ENCODE peak calls at places on chromosomes 4 and X, in four cellular contexts. One of them, this sample, is unnamed.
A peak's percentile ranks its signal among the peaks of the same experiment; 100 is the strongest.

GRCh38 chrX:45669715-45670360 is 469.2 kb upstream of the DIPK2B start:
- DNase-seq in neural crest cell: no peak
- DNase-seq in activated CD4-positive, alpha-beta T cell treated with anti-CD3 and anti-CD28 coated beads, Interleukin-2, amount 10 ng/mL, durations not matched to agents 7 days and 5 days: no peak
- DNase-seq in HEK293T: no peak
- DNase-seq in this sample: no peak

GRCh38 chr4:154018659-154019058 is 229.8 kb upstream of the SFRP2 start:
- DNase-seq in HEK293T: no peak
- DNase-seq in neural crest cell: peak; percentile 33
- DNase-seq in activated CD4-positive, alpha-beta T cell treated with anti-CD3 and anti-CD28 coated beads, Interleukin-2, amount 10 ng/mL, durations not matched to agents 7 days and 5 days: peak; percentile 8
- DNase-seq in this sample: no peak

GRCh38 chrX:13778916-13779315 is 38.0 kb downstream of the GPM6B start:
- DNase-seq in neural crest cell: no peak
- DNase-seq in activated CD4-positive, alpha-beta T cell treated with anti-CD3 and anti-CD28 coated beads, Interleukin-2, amount 10 ng/mL, durations not matched to agents 7 days and 5 days: no peak
- DNase-seq in HEK293T: no peak
- DNase-seq in this sample: no peak

GRCh38 chr4:142547974-142548373 is 298.1 kb downstream of the INPP4B start:
- DNase-seq in HEK293T: no peak
- DNase-seq in activated CD4-positive, alpha-beta T cell treated with anti-CD3 and anti-CD28 coated beads, Interleukin-2, amount 10 ng/mL, durations not matched to agents 7 days and 5 days: no peak
- DNase-seq in neural crest cell: no peak
- DNase-seq in this sample: no peak

GRCh38 chr4:2417765-2418651 is at the start of gene ZFYVE28:
- DNase-seq in activated CD4-positive, alpha-beta T cell treated with anti-CD3 and anti-CD28 coated beads, Interleukin-2, amount 10 ng/mL, durations not matched to agents 7 days and 5 days: no peak
- DNase-seq in neural crest cell: no peak
- DNase-seq in HEK293T: peak; percentile 44
- DNase-seq in this sample: no peak

GRCh38 chrX:107025538-107025937 is 25.5 kb upstream of the MORC4 start:
- DNase-seq in activated CD4-positive, alpha-beta T cell treated with anti-CD3 and anti-CD28 coated beads, Interleukin-2, amount 10 ng/mL, durations not matched to agents 7 days and 5 days: no peak
- DNase-seq in neural crest cell: no peak
- DNase-seq in HEK293T: peak; percentile 50
- DNase-seq in this sample: peak; percentile 4

GRCh38 chr4:67883463-67883862 is 339 bp downstream of the TMPRSS11D start:
- DNase-seq in HEK293T: no peak
- DNase-seq in activated CD4-positive, alpha-beta T cell treated with anti-CD3 and anti-CD28 coated beads, Interleukin-2, amount 10 ng/mL, durations not matched to agents 7 days and 5 days: no peak
- DNase-seq in neural crest cell: no peak
- DNase-seq in this sample: no peak

GRCh38 chr4:82223715-82224114 is 150.1 kb downstream of the HNRNPD start:
- DNase-seq in HEK293T: no peak
- DNase-seq in neural crest cell: no peak
- DNase-seq in activated CD4-positive, alpha-beta T cell treated with anti-CD3 and anti-CD28 coated beads, Interleukin-2, amount 10 ng/mL, durations not matched to agents 7 days and 5 days: peak; percentile 51
- DNase-seq in this sample: no peak

GRCh38 chr4:100246697-100247096 is 56.4 kb upstream of the DDIT4L start:
- DNase-seq in neural crest cell: no peak
- DNase-seq in activated CD4-positive, alpha-beta T cell treated with anti-CD3 and anti-CD28 coated beads, Interleukin-2, amount 10 ng/mL, durations not matched to agents 7 days and 5 days: no peak
- DNase-seq in HEK293T: no peak
- DNase-seq in this sample: no peak

GRCh38 chr4:165208741-165209388 is 1.5 kb downstream of the KLHL2 start:
- DNase-seq in HEK293T: no peak
- DNase-seq in activated CD4-positive, alpha-beta T cell treated with anti-CD3 and anti-CD28 coated beads, Interleukin-2, amount 10 ng/mL, durations not matched to agents 7 days and 5 days: no peak
- DNase-seq in neural crest cell: no peak
- DNase-seq in this sample: no peak

GRCh38 chrX:154002215-154002719 is 17.4 kb downstream of the IRAK1 start:
- DNase-seq in neural crest cell: no peak
- DNase-seq in activated CD4-positive, alpha-beta T cell treated with anti-CD3 and anti-CD28 coated beads, Interleukin-2, amount 10 ng/mL, durations not matched to agents 7 days and 5 days: peak; percentile 55
- DNase-seq in HEK293T: no peak
- DNase-seq in this sample: no peak

GRCh38 chr4:65658117-65658516 is 12.2 kb downstream of the EPHA5 start:
- DNase-seq in HEK293T: no peak
- DNase-seq in neural crest cell: no peak
- DNase-seq in activated CD4-positive, alpha-beta T cell treated with anti-CD3 and anti-CD28 coated beads, Interleukin-2, amount 10 ng/mL, durations not matched to agents 7 days and 5 days: no peak
- DNase-seq in this sample: no peak

GRCh38 chr4:96260071-96260682 is 420.3 kb downstream of the PDHA2 start:
- DNase-seq in activated CD4-positive, alpha-beta T cell treated with anti-CD3 and anti-CD28 coated beads, Interleukin-2, amount 10 ng/mL, durations not matched to agents 7 days and 5 days: no peak
- DNase-seq in neural crest cell: no peak
- DNase-seq in HEK293T: no peak
- DNase-seq in this sample: peak; percentile 31

GRCh38 chrX:147910607-147911006 is 1.1 kb upstream of the FMR1 start:
- DNase-seq in neural crest cell: no peak
- DNase-seq in activated CD4-positive, alpha-beta T cell treated with anti-CD3 and anti-CD28 coated beads, Interleukin-2, amount 10 ng/mL, durations not matched to agents 7 days and 5 days: no peak
- DNase-seq in HEK293T: no peak
- DNase-seq in this sample: no peak

GRCh38 chr4:173990879-173991231 is 292.6 kb downstream of the FBXO8 start:
- DNase-seq in neural crest cell: no peak
- DNase-seq in HEK293T: no peak
- DNase-seq in activated CD4-positive, alpha-beta T cell treated with anti-CD3 and anti-CD28 coated beads, Interleukin-2, amount 10 ng/mL, durations not matched to agents 7 days and 5 days: no peak
- DNase-seq in this sample: no peak

GRCh38 chr4:139484861-139485311 is 31.0 kb downstream of the RAB33B start:
- DNase-seq in HEK293T: no peak
- DNase-seq in activated CD4-positive, alpha-beta T cell treated with anti-CD3 and anti-CD28 coated beads, Interleukin-2, amount 10 ng/mL, durations not matched to agents 7 days and 5 days: no peak
- DNase-seq in neural crest cell: no peak
- DNase-seq in this sample: no peak

GRCh38 chr4:104491826-104492771 is 2.6 kb downstream of the CXXC4 start:
- DNase-seq in neural crest cell: peak; percentile 20
- DNase-seq in activated CD4-positive, alpha-beta T cell treated with anti-CD3 and anti-CD28 coated beads, Interleukin-2, amount 10 ng/mL, durations not matched to agents 7 days and 5 days: no peak
- DNase-seq in HEK293T: peak; percentile 8
- DNase-seq in this sample: no peak

GRCh38 chrX:151973851-151974335 is 583 bp downstream of the GABRE start:
- DNase-seq in activated CD4-positive, alpha-beta T cell treated with anti-CD3 and anti-CD28 coated beads, Interleukin-2, amount 10 ng/mL, durations not matched to agents 7 days and 5 days: no peak
- DNase-seq in neural crest cell: no peak
- DNase-seq in HEK293T: no peak
- DNase-seq in this sample: no peak

GRCh38 chr4:108453366-108453765 is 167.0 kb upstream of the RPL34 start:
- DNase-seq in HEK293T: no peak
- DNase-seq in neural crest cell: no peak
- DNase-seq in activated CD4-positive, alpha-beta T cell treated with anti-CD3 and anti-CD28 coated beads, Interleukin-2, amount 10 ng/mL, durations not matched to agents 7 days and 5 days: no peak
- DNase-seq in this sample: no peak

GRCh38 chrX:154411981-154412340 is 622 bp downstream of the TAFAZZIN start:
- DNase-seq in HEK293T: peak; percentile 74
- DNase-seq in activated CD4-positive, alpha-beta T cell treated with anti-CD3 and anti-CD28 coated beads, Interleukin-2, amount 10 ng/mL, durations not matched to agents 7 days and 5 days: peak; percentile 57
- DNase-seq in neural crest cell: peak; percentile 32
- DNase-seq in this sample: no peak

GRCh38 chrX:97740886-97741285 is 857.2 kb downstream of the RPA4 start:
- DNase-seq in HEK293T: no peak
- DNase-seq in neural crest cell: no peak
- DNase-seq in activated CD4-positive, alpha-beta T cell treated with anti-CD3 and anti-CD28 coated beads, Interleukin-2, amount 10 ng/mL, durations not matched to agents 7 days and 5 days: no peak
- DNase-seq in this sample: no peak

GRCh38 chr4:54101190-54102041 is 1.5 kb downstream of the GSX2 start:
- DNase-seq in neural crest cell: no peak
- DNase-seq in activated CD4-positive, alpha-beta T cell treated with anti-CD3 and anti-CD28 coated beads, Interleukin-2, amount 10 ng/mL, durations not matched to agents 7 days and 5 days: no peak
- DNase-seq in HEK293T: no peak
- DNase-seq in this sample: no peak

GRCh38 chr4:185697488-185697887 is 114.5 kb downstream of the SORBS2 start:
- DNase-seq in HEK293T: no peak
- DNase-seq in activated CD4-positive, alpha-beta T cell treated with anti-CD3 and anti-CD28 coated beads, Interleukin-2, amount 10 ng/mL, durations not matched to agents 7 days and 5 days: no peak
- DNase-seq in neural crest cell: no peak
- DNase-seq in this sample: no peak

GRCh38 chr4:76696109-76696508 is 201.8 kb downstream of the SOWAHB start:
- DNase-seq in HEK293T: no peak
- DNase-seq in neural crest cell: peak; percentile 69
- DNase-seq in activated CD4-positive, alpha-beta T cell treated with anti-CD3 and anti-CD28 coated beads, Interleukin-2, amount 10 ng/mL, durations not matched to agents 7 days and 5 days: no peak
- DNase-seq in this sample: peak; percentile 79

GRCh38 chrX:150715180-150715579 is 22.0 kb downstream of the MTMR1 start:
- DNase-seq in activated CD4-positive, alpha-beta T cell treated with anti-CD3 and anti-CD28 coated beads, Interleukin-2, amount 10 ng/mL, durations not matched to agents 7 days and 5 days: no peak
- DNase-seq in HEK293T: no peak
- DNase-seq in neural crest cell: no peak
- DNase-seq in this sample: no peak

GRCh38 chrX:38627683-38628082 is 66.3 kb downstream of the TSPAN7 start:
- DNase-seq in HEK293T: peak; percentile 58
- DNase-seq in neural crest cell: no peak
- DNase-seq in activated CD4-positive, alpha-beta T cell treated with anti-CD3 and anti-CD28 coated beads, Interleukin-2, amount 10 ng/mL, durations not matched to agents 7 days and 5 days: peak; percentile 7
- DNase-seq in this sample: peak; percentile 27

GRCh38 chrX:133482345-133483041 is 67.2 kb upstream of the GPC4 start:
- DNase-seq in activated CD4-positive, alpha-beta T cell treated with anti-CD3 and anti-CD28 coated beads, Interleukin-2, amount 10 ng/mL, durations not matched to agents 7 days and 5 days: no peak
- DNase-seq in neural crest cell: no peak
- DNase-seq in HEK293T: no peak
- DNase-seq in this sample: no peak

GRCh38 chrX:2692221-2693122 is 1.4 kb downstream of the CD99 start:
- DNase-seq in HEK293T: no peak
- DNase-seq in neural crest cell: no peak
- DNase-seq in activated CD4-positive, alpha-beta T cell treated with anti-CD3 and anti-CD28 coated beads, Interleukin-2, amount 10 ng/mL, durations not matched to agents 7 days and 5 days: peak; percentile 27
- DNase-seq in this sample: no peak

GRCh38 chrX:15946783-15947550 is 92.4 kb upstream of the AP1S2 start:
- DNase-seq in HEK293T: no peak
- DNase-seq in neural crest cell: no peak
- DNase-seq in activated CD4-positive, alpha-beta T cell treated with anti-CD3 and anti-CD28 coated beads, Interleukin-2, amount 10 ng/mL, durations not matched to agents 7 days and 5 days: no peak
- DNase-seq in this sample: no peak

GRCh38 chrX:15750611-15751159 is 12.6 kb downstream of the CA5B start:
- DNase-seq in HEK293T: no peak
- DNase-seq in activated CD4-positive, alpha-beta T cell treated with anti-CD3 and anti-CD28 coated beads, Interleukin-2, amount 10 ng/mL, durations not matched to agents 7 days and 5 days: peak; percentile 15
- DNase-seq in neural crest cell: no peak
- DNase-seq in this sample: no peak

This sample was measured in iPS DF 6.9.